ENCODE peak calls at places on chromosomes 1 and 21, in seven cellular contexts. A is mesenchymal stem cell; Q is CD4-positive, alpha-beta memory T cell; B is prostate gland; H is pancreas; M is small intestine; T is upper lobe of right lung. X is an unnamed sample. For H3K4me1 and H3K27me3, the result is how much of the 10 kb centered on the place peaks cover.

GRCh38 chr1:197393772-197394171 is 125.7 kb downstream of the CRB1 start:
- DNase-seq in A (no peak), Q (no peak), B (no peak), H (no peak), M (no peak), T (no peak), X (no peak)

GRCh38 chr1:108512239-108513071 is 47.4 kb upstream of the EEIG2 start:
- DNase-seq in A (peak), Q (peak), B (no peak), H (no peak), M (peak), T (no peak), X (no peak)

GRCh38 chr21:39000496-39000895 is 182.8 kb downstream of the PSMG1 start:
- DNase-seq in A (peak), Q (no peak), B (no peak), H (no peak), M (no peak), T (no peak), X (no peak)

GRCh38 chr1:12078938-12079861 is 16.1 kb downstream of the TNFRSF8 start:
- DNase-seq in A (peak), Q (peak), B (no peak), H (no peak), M (no peak), T (no peak), X (peak)

GRCh38 chr1:64004451-64004850 is 199.0 kb upstream of the UBE2U start:
- DNase-seq in A (no peak), Q (no peak), B (no peak), H (no peak), M (no peak), T (no peak), X (no peak)

GRCh38 chr1:172135923-172136610 is 284.4 kb upstream of the C1orf105 start:
- DNase-seq in A (peak), Q (no peak), B (no peak), H (no peak), M (no peak), T (no peak), X (no peak)

GRCh38 chr1:103109291-103109920 is 1.1 kb upstream of the COL11A1 start:
- DNase-seq in A (no peak), Q (no peak), B (no peak), H (no peak), M (no peak), T (no peak), X (no peak)

GRCh38 chr21:16534408-16535099 is 804.8 kb downstream of the USP25 start:
- DNase-seq in A (no peak), Q (no peak), B (peak), H (peak), M (no peak), T (no peak), X (no peak)

GRCh38 chr1:10635385-10635896 is 160.7 kb downstream of the PEX14 start:
- DNase-seq in A (no peak), Q (no peak), B (peak), H (no peak), M (peak), T (no peak), X (no peak)

GRCh38 chr1:24828887-24829192 is 83.6 kb downstream of the CLIC4 start:
- DNase-seq in A (no peak), Q (no peak), B (no peak), H (no peak), M (no peak), T (no peak), X (no peak)

GRCh38 chr1:67978988-67979516 is 71.4 kb downstream of the DIRAS3 start:
- DNase-seq in A (no peak), Q (no peak), B (no peak), H (no peak), M (no peak), T (no peak), X (no peak)

GRCh38 chr1:228175316-228176023 is 9.9 kb downstream of the IBA57 start:
- DNase-seq in A (no peak), Q (no peak), B (no peak), H (no peak), M (no peak), T (no peak), X (no peak)

GRCh38 chr1:147635342-147635741 is 35.0 kb downstream of the ACP6 start:
- DNase-seq in A (no peak), Q (no peak), B (no peak), H (no peak), M (no peak), T (no peak), X (no peak)

GRCh38 chr1:54791880-54792522 is 9.1 kb downstream of the TTC22 start:
- DNase-seq in A (peak), Q (no peak), B (no peak), H (no peak), M (peak), T (no peak), X (no peak)

GRCh38 chr1:4324621-4325020 is 329.8 kb upstream of the AJAP1 start:
- DNase-seq in A (no peak), Q (no peak), B (no peak), H (no peak), M (no peak), T (no peak), X (no peak)

GRCh38 chr1:221845650-221846371 is 103.9 kb upstream of the DUSP10 start:
- DNase-seq in A (peak), Q (no peak), B (peak), H (no peak), M (no peak), T (no peak), X (no peak)

GRCh38 chr1:228920791-228921190 is 185.5 kb downstream of the RHOU start:
- DNase-seq in A (no peak), Q (no peak), B (no peak), H (no peak), M (no peak), T (no peak), X (no peak)

DNA sequence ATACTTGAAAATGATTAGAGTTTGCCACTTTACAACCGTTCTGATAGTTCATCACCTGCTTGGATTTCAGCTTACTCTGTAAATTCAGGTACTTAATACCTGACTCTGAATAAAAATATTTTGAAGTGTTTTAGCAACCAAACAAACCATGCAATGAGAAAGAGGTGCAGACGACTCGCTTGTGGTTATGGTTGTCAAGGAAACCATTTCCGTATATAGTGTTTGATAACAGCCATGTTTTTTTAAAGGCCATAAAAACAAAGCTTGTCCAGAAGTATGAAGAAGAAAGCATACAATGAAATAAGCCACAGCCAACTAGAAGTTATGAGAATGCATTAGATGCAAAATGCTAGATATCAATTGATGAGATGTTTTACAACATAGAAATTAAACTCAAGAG is 167.2 kb upstream of the HMCN1 start:
- DNase-seq in A (peak), Q (peak), B (no peak), H (no peak), M (peak), T (no peak), X (no peak)
- H3K4me1 ChIP-seq in A (under half), Q (half or more), B (under half), H (under half), M (under half), T (under half), X (under half)

DNA sequence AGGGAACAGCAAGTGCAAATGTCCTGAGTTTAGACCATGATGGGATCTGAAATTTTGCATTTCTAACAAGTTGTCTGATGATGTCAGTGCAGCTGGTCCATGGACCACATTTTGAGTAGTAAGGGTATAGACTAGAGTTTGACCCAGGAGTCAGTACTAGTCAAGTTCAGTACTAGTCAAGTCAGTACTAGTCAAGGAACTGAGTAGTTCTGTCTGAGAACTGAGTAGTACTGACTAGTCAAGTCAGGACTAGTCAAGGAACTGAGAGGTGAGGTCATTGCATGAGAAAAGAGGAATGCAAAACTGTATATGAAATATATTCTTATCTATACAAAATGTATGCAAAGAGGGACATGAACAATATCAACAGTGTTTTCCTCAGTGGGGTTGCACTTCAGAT is 34.1 kb downstream of the TSEN15 start:
- DNase-seq in A (no peak), Q (no peak), B (no peak), H (no peak), M (no peak), T (no peak), X (no peak)
- H3K27me3 ChIP-seq in A (under half), Q (under half), B (under half), H (under half), M (under half), T (under half), X (under half)

DNA sequence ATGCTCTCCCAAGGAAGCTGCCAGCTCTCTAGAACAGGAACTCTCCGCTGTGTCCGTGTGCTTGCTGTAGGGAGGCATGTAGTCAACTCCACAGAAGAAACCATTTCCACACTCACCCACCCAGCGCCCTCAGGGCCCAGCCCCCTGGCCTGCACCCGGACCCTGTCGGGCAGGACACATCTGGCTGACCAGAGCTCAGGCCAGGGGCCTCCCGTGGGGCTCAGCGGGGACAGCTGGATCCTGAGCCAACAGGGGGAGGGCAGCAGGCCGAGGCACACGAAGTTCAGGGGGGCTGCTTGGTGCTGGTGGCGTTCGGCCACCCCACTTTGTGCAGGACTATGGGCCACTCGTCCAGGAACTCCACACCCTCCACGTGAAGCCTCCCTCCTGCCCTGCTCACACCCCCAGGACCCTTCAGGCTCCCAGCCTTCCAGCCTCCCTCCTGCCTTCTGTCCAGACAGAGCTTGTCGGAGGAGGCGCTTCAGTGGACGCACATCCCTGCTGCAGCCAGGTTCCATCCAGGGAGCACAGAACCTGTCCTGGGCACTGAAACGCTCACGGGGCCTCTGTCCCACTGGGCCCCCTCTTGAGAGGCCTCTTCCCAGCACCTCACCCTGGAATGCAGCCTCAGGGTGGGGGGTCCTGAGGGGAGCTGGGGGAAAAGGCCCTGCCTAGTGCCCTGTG is 15.0 kb upstream of the FAAP20 start:
- DNase-seq in A (no peak), Q (no peak), B (no peak), H (peak), M (no peak), T (peak), X (no peak)
- H3K4me1 ChIP-seq in A (half or more), Q (under half), B (under half), H (under half), M (under half), T (half or more), X (under half)

DNA sequence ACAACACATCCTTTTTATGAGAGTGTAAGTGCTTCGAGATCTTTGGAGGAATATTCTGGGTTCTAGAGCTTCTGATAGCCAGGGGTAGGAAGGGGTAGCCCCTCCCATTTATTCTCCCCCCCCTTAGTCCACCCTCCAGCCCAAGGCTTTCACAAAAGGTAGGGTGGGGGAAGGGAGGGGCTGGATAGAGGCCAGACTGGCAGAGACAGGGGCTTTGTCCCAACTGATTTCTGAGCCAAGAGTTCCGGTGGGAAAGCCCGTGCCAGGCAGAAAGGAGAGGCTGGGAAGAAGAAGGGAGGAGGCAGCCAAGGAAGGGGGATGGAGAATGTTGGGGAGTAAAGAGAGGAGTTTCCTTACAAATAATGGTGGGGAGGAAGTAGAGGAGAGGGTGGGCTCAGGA is 3.1 kb downstream of the BCAN start:
- DNase-seq in A (no peak), Q (no peak), B (no peak), H (no peak), M (no peak), T (no peak), X (no peak)
- H3K27me3 ChIP-seq in A (half or more), Q (under half), B (under half), H (under half), M (under half), T (half or more), X (under half)

DNA sequence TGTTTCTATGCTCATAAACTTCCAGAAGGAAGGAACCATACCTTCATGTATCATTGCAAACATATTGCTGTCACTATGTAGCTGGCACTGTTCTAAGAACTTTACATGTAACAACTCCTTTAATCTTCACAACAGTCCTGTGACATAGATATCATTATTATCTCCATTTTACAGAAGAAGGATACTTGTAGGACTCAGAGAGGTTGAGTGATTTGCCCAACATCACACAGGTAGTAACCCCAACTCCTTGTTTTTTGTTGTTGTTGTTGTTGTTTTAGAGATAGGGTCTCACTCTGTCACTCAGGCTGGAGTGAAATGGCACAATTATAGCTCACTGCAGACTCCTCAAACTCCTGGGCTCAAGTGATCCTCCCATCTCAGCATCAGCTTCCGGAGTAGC is 7.6 kb upstream of the TRIT1 start:
- DNase-seq in A (no peak), Q (no peak), B (no peak), H (no peak), M (no peak), T (no peak), X (no peak)
- H3K4me1 ChIP-seq in A (under half), Q (under half), B (under half), H (under half), M (under half), T (under half), X (under half)

GRCh38 chr1:22330092-22330762 is 121.4 kb upstream of the ZBTB40 start:
- DNase-seq in A (no peak), Q (no peak), B (no peak), H (peak), M (no peak), T (peak), X (no peak)
- H3K27me3 ChIP-seq in A (half or more), Q (under half), B (under half), H (under half), M (under half), T (under half), X (under half)

GRCh38 chr1:165857046-165857801 is 29.8 kb downstream of the UCK2 start:
- DNase-seq in A (no peak), Q (no peak), B (no peak), H (no peak), M (peak), T (no peak), X (no peak)

GRCh38 chr1:165855010-165855838 is 27.8 kb downstream of the UCK2 start:
- DNase-seq in A (no peak), Q (no peak), B (no peak), H (no peak), M (no peak), T (no peak), X (no peak)

GRCh38 chr1:165858364-165858823 is 31.0 kb downstream of the UCK2 start:
- DNase-seq in A (no peak), Q (no peak), B (no peak), H (no peak), M (peak), T (no peak), X (no peak)

GRCh38 chr1:165854101-165854845 is 26.9 kb downstream of the UCK2 start:
- DNase-seq in A (peak), Q (no peak), B (no peak), H (no peak), M (no peak), T (no peak), X (no peak)

GRCh38 chr1:165856606-165857005 is 29.2 kb downstream of the UCK2 start:
- DNase-seq in A (no peak), Q (no peak), B (peak), H (no peak), M (no peak), T (no peak), X (no peak)
- H3K4me1 ChIP-seq in A (under half), Q (under half), B (under half), H (under half), M (under half), T (under half), X (under half)

GRCh38 chr1:46512792-46513190 is 23.2 kb downstream of the DMBX1 start:
- DNase-seq in A (no peak), Q (no peak), B (no peak), H (no peak), M (no peak), T (no peak), X (no peak)
- H3K27me3 ChIP-seq in A (half or more), Q (under half), B (under half), H (under half), M (under half), T (under half), X (under half)

DNA sequence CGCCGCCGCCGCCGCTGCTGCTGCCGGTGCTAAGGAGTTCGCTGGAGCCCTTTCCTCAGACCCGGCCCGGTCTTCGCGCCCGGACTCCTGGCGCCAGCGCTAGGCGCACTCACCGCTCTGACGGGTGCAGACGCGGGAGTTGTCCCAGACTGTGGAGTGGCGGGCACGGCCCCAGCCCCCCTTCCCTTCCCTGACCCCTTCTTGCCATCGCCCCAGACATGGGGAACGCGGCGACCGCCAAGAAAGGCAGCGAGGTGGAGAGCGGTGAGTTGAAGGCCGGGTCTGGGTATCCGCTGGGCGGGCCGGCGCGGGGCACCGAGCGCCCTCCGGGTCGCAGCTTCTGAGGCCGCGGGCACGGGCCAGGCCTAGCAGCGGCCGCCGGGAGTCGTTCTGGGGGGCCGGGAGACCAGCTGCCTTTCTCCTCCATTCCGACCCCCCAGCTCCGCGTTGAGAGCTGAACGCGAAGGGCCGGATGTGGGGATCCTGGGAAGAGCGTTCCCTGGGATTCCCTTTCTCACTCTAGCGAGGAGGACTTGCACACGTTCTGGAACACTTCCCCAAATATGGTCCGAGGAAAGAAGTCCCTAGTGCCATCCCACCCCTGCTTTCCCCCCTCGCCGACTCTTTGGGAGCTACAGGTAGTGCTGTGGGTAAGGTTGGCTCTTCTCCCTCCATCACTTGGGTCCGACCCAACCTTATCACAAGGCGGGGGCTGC is 65.8 kb upstream of the PRKACB start:
- DNase-seq in A (peak), Q (no peak), B (no peak), H (peak), M (peak), T (no peak), X (no peak)
- H3K4me1 ChIP-seq in A (under half), Q (under half), B (under half), H (under half), M (under half), T (under half), X (under half)

GRCh38 chr21:45126983-45127382 is 52.6 kb downstream of the ADARB1 start:
- DNase-seq in A (no peak), Q (no peak), B (no peak), H (no peak), M (no peak), T (no peak), X (no peak)
- H3K27me3 ChIP-seq in A (under half), Q (under half), B (under half), H (under half), M (under half), T (under half), X (under half)